ENCODE peak calls at places on chromosomes 3 and 15, in eight cellular contexts. V, N, I, E, T, X, B and H are unnamed samples.

GRCh38 chr3:29914861-29915524 is 634.1 kb downstream of the RBMS3 start:
- DNase-seq in V (peak), N (peak), I (no peak), E (no peak), T (no peak), X (no peak), B (no peak), H (no peak)

GRCh38 chr3:157532529-157533297 is 29.5 kb upstream of the VEPH1 start:
- DNase-seq in V (peak), N (peak), I (no peak), E (peak), T (no peak), X (no peak), B (no peak), H (no peak)

GRCh38 chr3:60079076-60079475 is 1029.3 kb upstream of the CFAP20DC start:
- DNase-seq in V (no peak), N (no peak), I (no peak), E (no peak), T (no peak), X (no peak), B (no peak), H (no peak)

GRCh38 chr3:47108546-47108945 is 55.4 kb downstream of the SETD2 start:
- DNase-seq in V (no peak), N (no peak), I (no peak), E (no peak), T (no peak), X (no peak), B (no peak), H (no peak)

GRCh38 chr3:14528081-14528480 is 12.1 kb downstream of the GRIP2 start:
- DNase-seq in V (no peak), N (no peak), I (no peak), E (no peak), T (no peak), X (no peak), B (no peak), H (no peak)

GRCh38 chr3:50365080-50365841 is 5.9 kb upstream of the TMEM115 start:
- DNase-seq in V (peak), N (peak), I (peak), E (peak), T (peak), X (peak), B (peak), H (peak)

GRCh38 chr3:39050020-39050419 is 1.7 kb downstream of the SCN11A start:
- DNase-seq in V (peak), N (no peak), I (no peak), E (no peak), T (no peak), X (no peak), B (no peak), H (no peak)

GRCh38 chr15:28984421-28985375 is 98.9 kb downstream of the APBA2 start:
- DNase-seq in V (peak), N (no peak), I (no peak), E (peak), T (no peak), X (no peak), B (no peak), H (peak)

GRCh38 chr15:25795712-25796111 is 67.4 kb downstream of the ATP10A start:
- DNase-seq in V (no peak), N (no peak), I (no peak), E (no peak), T (no peak), X (no peak), B (no peak), H (no peak)

GRCh38 chr3:123935830-123936229 is 25.2 kb downstream of the CCDC14 start:
- DNase-seq in V (no peak), N (no peak), I (no peak), E (no peak), T (no peak), X (no peak), B (no peak), H (no peak)

GRCh38 chr3:150371741-150372254 is 36.3 kb upstream of the TSC22D2 start:
- DNase-seq in V (peak), N (peak), I (no peak), E (peak), T (peak), X (no peak), B (peak), H (no peak)

GRCh38 chr15:100309109-100309983 is 32.4 kb downstream of the ADAMTS17 start:
- DNase-seq in V (no peak), N (no peak), I (no peak), E (no peak), T (no peak), X (no peak), B (no peak), H (no peak)

GRCh38 chr3:42043116-42043796 is 47.9 kb upstream of the TRAK1 start:
- DNase-seq in V (peak), N (no peak), I (no peak), E (peak), T (no peak), X (no peak), B (no peak), H (peak)

GRCh38 chr3:172129868-172130751 is 90.7 kb downstream of the FNDC3B start:
- DNase-seq in V (peak), N (peak), I (peak), E (no peak), T (peak), X (peak), B (peak), H (no peak)

GRCh38 chr3:110138966-110139555 is 801.7 kb upstream of the DPPA4 start:
- DNase-seq in V (no peak), N (no peak), I (no peak), E (no peak), T (no peak), X (no peak), B (no peak), H (no peak)

GRCh38 chr3:150149651-150150051 is 179.0 kb upstream of the PFN2 start:
- DNase-seq in V (peak), N (peak), I (no peak), E (no peak), T (no peak), X (peak), B (no peak), H (no peak)

GRCh38 chr15:101046826-101047225 is 127.7 kb downstream of the LRRK1 start:
- DNase-seq in V (no peak), N (no peak), I (peak), E (no peak), T (peak), X (no peak), B (peak), H (no peak)

GRCh38 chr15:37034392-37034791 is 66.0 kb downstream of the MEIS2 start:
- DNase-seq in V (no peak), N (no peak), I (no peak), E (no peak), T (no peak), X (no peak), B (no peak), H (no peak)

GRCh38 chr15:33587773-33588172 is 277.0 kb downstream of the RYR3 start:
- DNase-seq in V (no peak), N (peak), I (no peak), E (no peak), T (no peak), X (no peak), B (no peak), H (no peak)

GRCh38 chr3:107689355-107689754 is 166.6 kb downstream of the BBX start:
- DNase-seq in V (no peak), N (peak), I (no peak), E (no peak), T (no peak), X (no peak), B (no peak), H (no peak)

GRCh38 chr3:4978259-4978965 is 825 bp upstream of the BHLHE40 start:
- DNase-seq in V (peak), N (peak), I (peak), E (peak), T (peak), X (peak), B (peak), H (peak)

GRCh38 chr15:81296673-81297072 is 27.3 kb downstream of the STARD5 start:
- DNase-seq in V (no peak), N (no peak), I (no peak), E (no peak), T (peak), X (peak), B (peak), H (no peak)

GRCh38 chr3:123449986-123450474 is 1.1 kb upstream of the ADCY5 start:
- DNase-seq in V (peak), N (no peak), I (no peak), E (peak), T (peak), X (peak), B (peak), H (peak)

GRCh38 chr15:67176195-67176971 is 78.1 kb downstream of the AAGAB start:
- DNase-seq in V (peak), N (no peak), I (no peak), E (peak), T (no peak), X (peak), B (no peak), H (no peak)

GRCh38 chr3:111335512-111335911 is 206.5 kb upstream of the CD96 start:
- DNase-seq in V (no peak), N (no peak), I (no peak), E (peak), T (no peak), X (no peak), B (no peak), H (no peak)

GRCh38 chr3:194120789-194121770 is 14.9 kb upstream of the HES1 start:
- DNase-seq in V (no peak), N (no peak), I (no peak), E (no peak), T (no peak), X (no peak), B (no peak), H (no peak)

GRCh38 chr3:69288161-69288895 is 97.6 kb downstream of the FRMD4B start:
- DNase-seq in V (no peak), N (peak), I (no peak), E (peak), T (no peak), X (no peak), B (no peak), H (peak)

GRCh38 chr15:41465822-41466421 is 27.8 kb upstream of the ITPKA start:
- DNase-seq in V (peak), N (peak), I (no peak), E (peak), T (no peak), X (no peak), B (no peak), H (no peak)

GRCh38 chr3:146502887-146503458 is 33.6 kb upstream of the PLSCR2 start:
- DNase-seq in V (no peak), N (peak), I (no peak), E (no peak), T (no peak), X (no peak), B (no peak), H (no peak)
- TF ChIP-seq CTCF in V (no peak), N (no peak), I (no peak), E (no peak), T (no peak), X (no peak), B (no peak), H (no peak)

DNA sequence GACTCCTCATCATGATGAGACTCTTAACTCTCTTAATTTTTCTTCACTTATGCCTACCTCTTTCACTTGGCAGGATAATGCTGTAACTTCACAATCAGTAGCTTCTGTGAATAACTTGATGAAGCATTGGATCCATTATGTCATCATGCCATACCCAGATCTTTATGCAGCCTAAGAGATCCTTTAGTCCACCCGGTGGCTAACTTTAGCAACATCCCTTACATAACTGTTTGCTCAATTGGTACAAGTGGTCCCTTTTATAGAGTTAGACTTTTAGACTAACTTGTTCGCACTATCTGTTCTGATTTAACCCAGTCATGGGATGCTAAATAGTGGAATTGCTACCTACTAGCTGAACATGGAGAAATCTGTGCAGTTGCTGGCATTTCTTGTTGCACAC is 184.5 kb downstream of the USP13 start:
- DNase-seq in V (no peak), N (peak), I (no peak), E (no peak), T (no peak), X (no peak), B (no peak), H (no peak)
- TF ChIP-seq CTCF in V (no peak), N (peak), I (no peak), E (peak), T (no peak), X (no peak), B (no peak), H (no peak)

GRCh38 chr3:177557561-177557960 is 360.3 kb upstream of the TBL1XR1 start:
- DNase-seq in V (no peak), N (no peak), I (no peak), E (no peak), T (no peak), X (no peak), B (no peak), H (no peak)

GRCh38 chr3:177563381-177563780 is 366.1 kb upstream of the TBL1XR1 start:
- DNase-seq in V (no peak), N (no peak), I (no peak), E (no peak), T (no peak), X (no peak), B (no peak), H (no peak)

GRCh38 chr3:177563792-177564191 is 366.5 kb upstream of the TBL1XR1 start:
- DNase-seq in V (no peak), N (no peak), I (no peak), E (no peak), T (no peak), X (no peak), B (no peak), H (no peak)

GRCh38 chr3:177561769-177562360 is 364.6 kb upstream of the TBL1XR1 start:
- DNase-seq in V (no peak), N (no peak), I (no peak), E (no peak), T (no peak), X (no peak), B (no peak), H (no peak)

DNA sequence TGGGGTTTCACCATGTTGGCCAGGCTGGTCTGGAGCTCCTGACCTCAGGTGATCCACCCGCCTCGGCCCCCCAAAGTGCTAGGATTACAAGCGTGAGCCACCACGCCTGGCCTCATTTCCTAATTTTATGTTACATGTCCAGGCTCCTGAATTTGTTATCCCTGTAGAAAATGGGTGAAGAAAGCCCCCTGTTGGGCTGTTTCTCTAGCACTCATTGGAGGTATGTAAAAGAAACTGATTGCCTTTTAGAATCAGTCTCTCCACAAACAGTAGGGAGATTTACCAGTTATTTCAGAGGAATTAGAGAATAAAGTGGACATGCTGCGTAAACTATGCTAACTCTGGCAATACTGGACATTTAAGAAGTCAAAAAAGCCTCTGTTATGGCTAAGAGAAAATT is 364.1 kb upstream of the TBL1XR1 start:
- DNase-seq in V (no peak), N (no peak), I (no peak), E (no peak), T (no peak), X (no peak), B (no peak), H (no peak)
- TF ChIP-seq CTCF in V (no peak), N (no peak), I (no peak), E (no peak), T (no peak), X (no peak), B (no peak), H (no peak)

DNA sequence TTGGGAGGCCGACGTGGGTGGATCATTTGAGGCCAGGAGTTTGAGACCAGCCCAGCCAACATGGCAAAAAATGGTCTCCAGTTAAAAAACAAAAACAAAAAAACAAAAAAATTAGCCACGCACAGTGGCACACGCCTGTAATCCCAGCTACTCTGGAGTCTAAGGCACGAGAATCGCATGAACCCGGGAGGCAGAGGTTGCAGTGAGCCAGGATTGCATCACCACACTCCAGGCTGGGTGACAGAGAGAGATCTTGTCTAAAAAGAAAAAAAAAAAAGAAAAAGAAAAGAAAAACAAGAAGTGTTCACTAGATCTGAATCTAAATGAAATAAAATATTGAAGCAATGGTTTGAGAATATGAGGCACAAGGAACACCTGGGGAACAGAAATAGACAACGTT is 36.7 kb downstream of the SLC9A9 start:
- DNase-seq in V (no peak), N (no peak), I (no peak), E (no peak), T (peak), X (peak), B (peak), H (no peak)
- TF ChIP-seq CTCF in V (no peak), N (no peak), I (no peak), E (no peak), T (no peak), X (no peak), B (no peak), H (no peak)

DNA sequence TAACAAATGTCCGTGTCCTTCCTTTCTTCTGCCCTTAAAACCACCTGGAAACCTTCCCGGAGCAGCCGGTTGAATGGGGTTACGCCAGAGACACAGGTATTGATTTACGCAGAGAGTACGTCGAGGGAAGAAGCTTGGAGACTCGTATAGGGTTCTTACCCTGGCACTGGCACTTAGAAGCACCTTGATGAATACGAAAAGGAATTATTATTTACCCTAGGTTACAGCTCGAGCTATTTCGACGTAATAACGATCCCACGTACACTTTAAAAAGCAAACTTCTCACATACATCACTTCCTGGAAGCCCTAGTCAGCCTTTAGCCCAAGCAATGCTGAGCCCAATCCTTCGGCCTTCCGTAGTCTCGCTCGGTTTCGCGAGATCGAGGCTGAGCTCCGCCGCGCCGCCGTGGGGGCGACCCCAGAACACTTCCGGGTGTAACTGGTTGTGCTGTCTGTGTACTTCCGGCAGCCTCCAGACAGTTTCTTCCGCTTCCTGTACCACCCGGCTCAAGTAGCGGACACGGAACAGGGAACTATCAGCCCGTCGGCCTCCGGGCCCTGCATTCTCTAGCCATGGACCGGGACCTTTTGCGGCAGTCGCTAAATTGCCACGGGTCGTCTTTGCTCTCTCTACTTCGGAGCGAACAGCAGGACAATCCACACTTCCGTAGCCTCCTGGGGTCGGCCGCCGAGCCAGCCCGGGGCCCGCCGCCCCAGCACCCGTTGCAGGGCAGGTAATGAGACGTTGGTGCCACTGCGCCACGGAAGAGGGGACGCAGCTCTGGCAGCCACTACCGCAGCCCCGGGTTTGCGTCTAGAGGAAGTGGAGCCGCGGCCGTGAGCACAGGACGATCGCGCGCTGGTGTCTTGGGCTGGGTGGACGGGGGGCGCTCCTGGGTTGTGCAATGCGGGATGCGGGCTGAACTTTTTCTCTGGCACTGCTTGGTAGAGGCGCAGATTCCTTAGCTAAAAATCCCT is at the start of gene TTC14:
- DNase-seq in V (peak), N (peak), I (peak), E (peak), T (peak), X (peak), B (peak), H (peak)
- TF ChIP-seq CTCF in V (no peak), N (peak), I (no peak), E (no peak), T (no peak), X (no peak), B (no peak), H (no peak)

GRCh38 chr3:191762323-191762960 is 301.5 kb downstream of the PYDC2 start:
- DNase-seq in V (peak), N (peak), I (no peak), E (no peak), T (no peak), X (no peak), B (no peak), H (no peak)

GRCh38 chr3:191768421-191768820 is 307.5 kb downstream of the PYDC2 start:
- DNase-seq in V (no peak), N (no peak), I (no peak), E (no peak), T (no peak), X (no peak), B (no peak), H (no peak)
- TF ChIP-seq CTCF in V (no peak), N (no peak), I (no peak), E (no peak), T (no peak), X (no peak), B (no peak), H (no peak)

GRCh38 chr3:184741798-184742675 is 30.2 kb upstream of the MAGEF1 start:
- DNase-seq in V (no peak), N (no peak), I (peak), E (no peak), T (peak), X (no peak), B (no peak), H (no peak)
- TF ChIP-seq CTCF in V (no peak), N (peak), I (no peak), E (no peak), T (no peak), X (no peak), B (no peak), H (no peak)

DNA sequence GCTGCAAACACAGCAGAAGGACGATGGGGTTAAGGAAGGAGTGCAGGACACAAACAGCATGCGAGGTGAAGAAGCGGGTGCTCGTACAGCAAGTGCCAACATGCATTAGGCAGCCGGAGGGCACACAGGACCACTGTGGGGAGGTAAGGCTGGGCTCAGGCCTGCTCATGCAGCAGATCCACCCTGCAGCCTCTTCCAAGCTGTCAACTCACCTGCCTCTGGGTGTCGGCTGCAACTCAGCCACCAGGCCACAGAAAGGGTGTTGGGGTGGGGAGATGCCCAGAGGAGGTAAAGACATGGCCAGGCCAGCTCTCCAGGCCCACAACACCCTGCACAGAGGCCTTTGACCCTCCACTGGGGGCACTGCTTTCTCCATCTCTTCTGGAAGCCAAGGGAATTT is 44.2 kb downstream of the TGM4 start:
- DNase-seq in V (no peak), N (no peak), I (no peak), E (no peak), T (no peak), X (no peak), B (no peak), H (no peak)
- TF ChIP-seq CTCF in V (no peak), N (no peak), I (no peak), E (no peak), T (no peak), X (no peak), B (no peak), H (no peak)